ENCODE peak calls at places on chromosomes 1 and 21, in four cellular contexts. P, Y, I and O are unnamed samples.

GRCh38 chr1:3211996-3212395 is 143.0 kb downstream of the PRDM16 start:
- DNase-seq in Y (no peak), P (no peak), I (no peak), O (no peak)

GRCh38 chr1:75188892-75189291 is 54.7 kb downstream of the LHX8 start:
- DNase-seq in I (no peak), P (no peak), Y (no peak), O (no peak)

GRCh38 chr1:111285879-111286278 is 4.8 kb upstream of the CHIA start:
- DNase-seq in I (no peak), Y (no peak), P (no peak), O (no peak)

GRCh38 chr1:236332092-236332758 is 50.5 kb upstream of the ERO1B start:
- DNase-seq in Y (no peak), I (no peak), P (no peak), O (no peak)

GRCh38 chr1:206892351-206892984 is 4.8 kb upstream of the IL24 start:
- DNase-seq in I (no peak), Y (no peak), P (no peak), O (no peak)

GRCh38 chr1:172484252-172484651 is 40.4 kb upstream of the PIGC start:
- DNase-seq in I (no peak), P (no peak), Y (no peak), O (no peak)

GRCh38 chr21:44970766-44971671 is 31.2 kb downstream of the SLX9 start:
- DNase-seq in I (no peak), Y (no peak), P (no peak), O (no peak)

GRCh38 chr21:41419921-41420862 is 5.8 kb upstream of the MX1 start:
- DNase-seq in Y (peak; percentile 39), I (peak; percentile 69), P (peak; percentile 48), O (peak; percentile 87)

GRCh38 chr1:60970081-60970509 is 112.3 kb upstream of the NFIA start:
- DNase-seq in I (peak; percentile 24), Y (no peak), P (no peak), O (peak; percentile 30)

GRCh38 chr1:54453509-54453908 is 47.3 kb upstream of the SSBP3 start:
- DNase-seq in P (no peak), I (no peak), Y (no peak), O (no peak)

GRCh38 chr1:2356401-2356800 is 35.0 kb downstream of the MORN1 start:
- DNase-seq in I (no peak), P (no peak), Y (no peak), O (no peak)

GRCh38 chr1:27148591-27148990 is 6.3 kb downstream of the SLC9A1 start:
- DNase-seq in P (no peak), I (no peak), Y (no peak), O (no peak)

GRCh38 chr1:225462714-225463574 is 35.1 kb upstream of the LBR start:
- DNase-seq in Y (no peak), P (no peak), I (no peak), O (no peak)

GRCh38 chr1:11802616-11802972 is 3.2 kb downstream of the MTHFR start:
- DNase-seq in P (no peak), I (no peak), Y (no peak), O (peak; percentile 55)

GRCh38 chr1:230753586-230754251 is 6.5 kb downstream of the CAPN9 start:
- DNase-seq in P (peak; percentile 93), I (peak; percentile 30), Y (no peak), O (peak; percentile 91)

GRCh38 chr1:87084247-87084836 is 169.9 kb downstream of the HS2ST1 start:
- DNase-seq in P (no peak), I (peak; percentile 4), Y (no peak), O (peak; percentile 51)

GRCh38 chr1:20233866-20234265 is 47.5 kb upstream of the PLA2G2C start:
- DNase-seq in Y (no peak), I (no peak), P (no peak), O (no peak)

GRCh38 chr1:26949926-26950319 is 10.3 kb downstream of the KDF1 start:
- DNase-seq in I (no peak), P (no peak), Y (no peak), O (no peak)

GRCh38 chr1:100530901-100531487 is 6.9 kb upstream of the GPR88 start:
- DNase-seq in Y (peak; percentile 40), I (no peak), P (no peak), O (no peak)

GRCh38 chr1:229318056-229318455 is 24.8 kb downstream of the CCSAP start:
- DNase-seq in I (no peak), Y (no peak), P (no peak), O (no peak)

GRCh38 chr1:41342774-41343355 is 18.4 kb upstream of the FOXO6 start:
- DNase-seq in I (no peak), Y (no peak), P (no peak), O (no peak)

GRCh38 chr1:21318714-21319159 is 28.5 kb upstream of the ECE1 start:
- DNase-seq in Y (no peak), I (no peak), P (no peak), O (no peak)

GRCh38 chr1:115456441-115456961 is 118.5 kb upstream of the NGF start:
- DNase-seq in Y (no peak), I (no peak), P (no peak), O (no peak)

GRCh38 chr1:30274937-30275621 is 448.3 kb downstream of the MATN1 start:
- DNase-seq in P (no peak), I (no peak), Y (no peak), O (no peak)

GRCh38 chr1:156660752-156661112 is 16.5 kb downstream of the NES start:
- DNase-seq in I (no peak), Y (no peak), P (peak; percentile 55), O (no peak)

GRCh38 chr21:36330904-36331303 is 10.9 kb downstream of the MORC3 start:
- DNase-seq in I (peak; percentile 51), Y (peak; percentile 16), P (peak; percentile 49), O (peak; percentile 62)

DNA sequence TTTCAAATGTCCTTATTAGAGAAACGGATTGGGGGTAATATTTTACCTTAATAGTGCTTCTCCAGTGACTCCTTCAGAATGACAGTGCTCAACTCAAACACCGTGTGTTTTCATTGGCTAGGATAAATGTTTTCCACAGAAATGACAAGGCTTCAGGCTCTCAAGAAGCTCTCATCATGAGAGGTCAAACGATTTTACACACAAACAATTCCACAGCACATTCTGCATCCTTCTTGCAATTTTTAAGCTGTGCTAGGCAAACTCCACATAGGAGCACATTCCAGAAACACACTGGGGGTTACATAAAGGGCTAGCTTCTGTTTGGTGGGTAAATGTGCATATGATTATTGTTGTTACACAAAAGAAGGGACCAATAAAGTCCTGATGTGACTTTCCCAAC is 75.5 kb upstream of the IPO9 start:
- DNase-seq in P (no peak), I (no peak), Y (no peak), O (no peak)
- TF ChIP-seq CTCF in P (no peak), I (no peak), Y (no peak), O (no peak)

GRCh38 chr1:43874716-43875115 is 58.9 kb upstream of the ARTN start:
- DNase-seq in I (no peak), P (no peak), Y (no peak), O (no peak)
- TF ChIP-seq JUNB in I (no peak), P (no peak), Y (no peak), O (no peak)

GRCh38 chr1:192788184-192788583 is 20.7 kb upstream of the RGS2 start:
- DNase-seq in Y (no peak), I (no peak), P (no peak), O (peak; percentile 26)
- TF ChIP-seq CREB1 in Y (no peak), I (no peak), P (no peak), O (no peak)

GRCh38 chr21:39040494-39041110 is 142.6 kb downstream of the PSMG1 start:
- DNase-seq in Y (no peak), I (no peak), P (no peak), O (no peak)
- TF ChIP-seq CTCF in Y (no peak), I (no peak), P (no peak), O (no peak)

GRCh38 chr1:164308101-164308500 is 250.9 kb upstream of the PBX1 start:
- DNase-seq in I (no peak), P (no peak), Y (no peak), O (no peak)
- TF ChIP-seq JUNB in I (no peak), P (no peak), Y (no peak), O (no peak)

GRCh38 chr1:67682659-67683197 is 2.3 kb upstream of the GADD45A start:
- DNase-seq in Y (no peak), P (peak; percentile 28), I (peak; percentile 58), O (no peak)

GRCh38 chr1:67685067-67685557 is at the start of gene GADD45A:
- DNase-seq in P (peak; percentile 90), I (peak; percentile 98), Y (peak; percentile 97), O (peak; percentile 99)

GRCh38 chr1:67684526-67685066 is 405 bp upstream of the GADD45A start:
- DNase-seq in Y (no peak), P (no peak), I (no peak), O (no peak)

GRCh38 chr1:67683306-67683705 is 1.7 kb upstream of the GADD45A start:
- DNase-seq in Y (no peak), P (no peak), I (no peak), O (no peak)

GRCh38 chr1:67683736-67684525 is 1.1 kb upstream of the GADD45A start:
- DNase-seq in P (peak; percentile 25), Y (no peak), I (no peak), O (no peak)
- TF ChIP-seq CREB1 in P (no peak), Y (peak; percentile 50), I (no peak), O (no peak)

GRCh38 chr1:5752715-5753330 is 239.4 kb downstream of the NPHP4 start:
- DNase-seq in P (no peak), Y (no peak), I (no peak), O (no peak)

GRCh38 chr1:5753431-5754078 is 238.7 kb downstream of the NPHP4 start:
- DNase-seq in Y (no peak), I (no peak), P (no peak), O (no peak)

GRCh38 chr1:5751171-5751556 is 241.1 kb downstream of the NPHP4 start:
- DNase-seq in I (no peak), P (no peak), Y (no peak), O (no peak)

GRCh38 chr1:5750186-5751170 is 241.7 kb downstream of the NPHP4 start:
- DNase-seq in P (no peak), I (no peak), Y (no peak), O (no peak)

DNA sequence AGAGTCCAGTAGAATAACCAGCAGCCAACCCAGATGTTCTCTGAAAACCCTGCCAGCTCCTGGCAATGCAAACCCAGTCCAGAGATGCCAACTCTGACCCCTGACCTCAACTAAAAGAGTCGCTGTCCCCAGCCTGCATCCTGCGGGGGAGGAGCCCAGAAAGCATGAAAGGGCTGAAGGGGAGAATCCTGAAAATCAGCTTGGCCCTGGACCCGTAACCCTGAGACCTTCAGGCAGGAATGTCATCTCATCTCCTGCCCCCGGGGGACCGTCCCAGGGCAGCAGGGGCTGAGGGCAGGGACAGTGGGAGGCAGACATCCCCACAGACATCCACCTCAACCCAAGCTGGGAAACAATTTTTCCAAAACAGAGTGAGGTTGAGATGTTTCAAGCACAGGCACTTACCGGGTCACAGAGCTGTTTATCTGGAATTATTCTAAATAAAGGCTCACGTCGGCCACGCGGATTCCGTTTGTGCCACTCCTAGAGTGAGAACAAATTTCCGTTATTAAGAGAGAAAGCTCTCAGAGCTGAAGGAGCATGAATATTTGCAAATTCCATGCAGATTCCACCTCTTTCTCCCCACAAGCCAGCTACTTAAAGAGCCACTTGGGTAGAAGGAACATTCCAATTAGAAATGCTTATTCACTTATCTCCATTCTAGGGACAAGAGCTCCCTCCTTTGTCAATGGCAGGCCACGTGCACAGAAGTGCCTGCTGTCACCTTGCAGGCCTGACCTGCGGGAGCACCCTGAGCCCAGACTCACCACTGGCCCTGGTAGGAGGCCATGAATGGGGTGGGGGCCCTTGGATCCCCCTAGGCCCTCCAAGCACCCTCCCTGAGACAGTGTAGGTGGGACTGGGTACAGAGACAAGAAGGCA is 240.2 kb downstream of the NPHP4 start:
- DNase-seq in Y (no peak), I (no peak), P (no peak), O (no peak)
- TF ChIP-seq CTCF in Y (no peak), I (peak; percentile 25), P (peak; percentile 55), O (no peak)